ENCODE peak calls at places on chromosome 1, in ten cellular contexts. A, D, T, N, W, G, J, Z, U and R are unnamed samples.

GRCh38 chr1:167059045-167059728 is 31.0 kb downstream of the GPA33 start:
- DNase-seq in A (peak; percentile 80), G (peak; percentile 69), N (peak; percentile 73), T (peak; percentile 62), J (peak; percentile 88), Z (peak; percentile 59), U (peak; percentile 61), W (peak; percentile 72), D (peak; percentile 94), R (peak; percentile 75)

GRCh38 chr1:233279971-233280370 is 15.6 kb downstream of the PCNX2 start:
- DNase-seq in D (no peak), G (no peak), N (no peak), T (no peak), W (no peak), J (no peak), Z (no peak), U (no peak), A (no peak), R (no peak)

GRCh38 chr1:167605576-167605975 is 24.5 kb upstream of the RCSD1 start:
- DNase-seq in Z (no peak), U (no peak), A (no peak), W (no peak), G (no peak), D (no peak), T (no peak), J (no peak), N (no peak), R (no peak)

GRCh38 chr1:74733616-74734484 is 898 bp downstream of the TYW3 start:
- DNase-seq in T (no peak), J (peak; percentile 87), N (peak; percentile 81), A (peak; percentile 85), D (no peak), U (peak; percentile 77), Z (no peak), G (peak; percentile 39), W (peak; percentile 45), R (no peak)

GRCh38 chr1:21149862-21150432 is 26.8 kb downstream of the EIF4G3 start:
- DNase-seq in U (no peak), G (no peak), T (no peak), Z (no peak), J (peak; percentile 94), N (peak; percentile 87), D (peak; percentile 53), W (no peak), A (peak; percentile 95), R (no peak)

GRCh38 chr1:199898654-199899053 is 128.9 kb upstream of the NR5A2 start:
- DNase-seq in D (no peak), T (no peak), U (no peak), Z (no peak), J (no peak), G (no peak), N (peak; percentile 13), A (no peak), W (no peak), R (no peak)

GRCh38 chr1:8831329-8831728 is 13.9 kb upstream of the RERE start:
- DNase-seq in J (peak; percentile 51), D (peak; percentile 58), G (no peak), U (no peak), A (peak; percentile 35), W (no peak), T (no peak), N (peak; percentile 38), Z (no peak), R (no peak)

GRCh38 chr1:18597159-18598042 is 33.2 kb upstream of the PAX7 start:
- DNase-seq in J (peak; percentile 53), D (peak; percentile 93), G (peak; percentile 38), T (peak; percentile 33), A (peak; percentile 64), U (no peak), Z (peak; percentile 17), N (peak; percentile 49), W (peak; percentile 63), R (peak; percentile 64)